ENCODE peak calls at places on chromosome 14, in four cellular contexts. C, J, T and B are unnamed samples.

GRCh38 chr14:87160964-87161363 is 832.0 kb downstream of the GALC start:
- DNase-seq in C (no peak), J (no peak), T (no peak), B (no peak)

GRCh38 chr14:74468513-74468912 is 24.6 kb downstream of the NPC2 start:
- DNase-seq in C (no peak), J (no peak), T (no peak), B (no peak)

GRCh38 chr14:72443991-72444431 is 449.9 kb downstream of the DPF3 start:
- DNase-seq in C (no peak), J (no peak), T (no peak), B (no peak)

GRCh38 chr14:61379639-61380184 is 58.3 kb downstream of the PRKCH start:
- DNase-seq in C (no peak), J (no peak), T (no peak), B (no peak)

GRCh38 chr14:29536886-29537511 is 390.6 kb downstream of the PRKD1 start:
- DNase-seq in C (peak), J (no peak), T (no peak), B (peak)

GRCh38 chr14:74634481-74634880 is 22.4 kb upstream of the LTBP2 start:
- DNase-seq in C (no peak), J (no peak), T (no peak), B (no peak)

GRCh38 chr14:95935228-95935822 is 58.7 kb downstream of the TUNAR start:
- DNase-seq in C (peak), J (no peak), T (no peak), B (peak)

GRCh38 chr14:30658645-30659044 is 36.5 kb downstream of the SCFD1 start:
- DNase-seq in C (no peak), J (no peak), T (no peak), B (no peak)

GRCh38 chr14:35808076-35808657 is 928 bp downstream of the RALGAPA1 start:
- DNase-seq in C (peak), J (no peak), T (no peak), B (peak)

GRCh38 chr14:100585448-100586152 is 1.6 kb downstream of the BEGAIN start:
- DNase-seq in C (no peak), J (no peak), T (no peak), B (no peak)

GRCh38 chr14:100587763-100588411 is 670 bp upstream of the BEGAIN start:
- DNase-seq in C (peak), J (no peak), T (peak), B (no peak)

GRCh38 chr14:100587248-100587762 is at the start of gene BEGAIN:
- DNase-seq in C (no peak), J (no peak), T (peak), B (no peak)

GRCh38 chr14:100586520-100587247 is 533 bp downstream of the BEGAIN start:
- DNase-seq in C (peak), J (no peak), T (peak), B (peak)

GRCh38 chr14:100586153-100586519 is 1.1 kb downstream of the BEGAIN start:
- DNase-seq in C (no peak), J (no peak), T (no peak), B (no peak)
- H3K4me3 ChIP-seq in C (peak), J (peak), T (no peak), B (peak)

DNA sequence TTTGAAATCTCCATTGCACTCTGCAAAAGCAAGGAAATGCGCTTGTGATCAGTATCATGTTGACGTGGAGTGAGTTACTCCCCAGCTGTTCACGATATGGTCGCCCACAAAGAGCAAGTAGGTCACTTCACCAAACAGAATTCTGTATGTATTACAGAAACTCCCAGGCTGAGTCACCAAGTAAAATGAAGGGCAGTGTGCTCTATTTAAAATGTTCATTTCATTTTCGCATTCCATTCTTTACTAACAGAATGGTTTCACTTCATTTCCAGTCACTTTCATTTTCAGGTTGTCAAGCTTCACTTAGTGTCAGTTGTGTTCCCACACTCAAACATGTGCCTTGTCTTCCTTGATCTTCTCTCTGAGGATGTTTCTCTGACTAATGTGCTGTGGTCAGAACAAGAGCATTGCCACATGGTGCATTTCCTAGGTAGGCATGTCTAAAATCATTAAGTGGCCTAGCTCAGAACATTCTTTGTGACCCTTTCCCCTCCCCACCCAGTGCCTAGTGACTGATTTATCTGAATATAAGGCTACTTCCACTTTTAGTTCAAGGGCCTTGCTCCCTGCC is 391.2 kb downstream of the RAD51B start:
- DNase-seq in C (peak), J (peak), T (no peak), B (peak)
- H3K4me3 ChIP-seq in C (no peak), J (peak), T (peak), B (no peak)

DNA sequence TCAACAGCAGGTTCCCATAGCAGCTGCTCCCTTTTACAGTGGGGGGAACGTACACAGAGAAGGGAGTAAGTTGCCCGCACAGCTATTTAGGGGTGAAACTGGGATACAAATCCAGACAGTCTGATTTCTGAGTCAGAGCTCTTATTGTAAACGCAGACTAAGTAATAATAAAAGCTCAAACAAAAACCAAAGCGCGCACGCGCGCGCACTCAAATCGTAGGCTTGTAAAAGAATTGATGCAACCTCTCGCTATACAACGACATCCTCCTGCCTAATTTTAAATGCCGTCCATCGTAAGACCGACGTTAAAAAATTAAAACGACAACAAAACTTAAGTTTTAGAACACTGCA is 747 bp upstream of the DACT1 start:
- DNase-seq in C (peak), J (peak), T (peak), B (peak)
- H3K4me3 ChIP-seq in C (peak), J (peak), T (peak), B (peak)

DNA sequence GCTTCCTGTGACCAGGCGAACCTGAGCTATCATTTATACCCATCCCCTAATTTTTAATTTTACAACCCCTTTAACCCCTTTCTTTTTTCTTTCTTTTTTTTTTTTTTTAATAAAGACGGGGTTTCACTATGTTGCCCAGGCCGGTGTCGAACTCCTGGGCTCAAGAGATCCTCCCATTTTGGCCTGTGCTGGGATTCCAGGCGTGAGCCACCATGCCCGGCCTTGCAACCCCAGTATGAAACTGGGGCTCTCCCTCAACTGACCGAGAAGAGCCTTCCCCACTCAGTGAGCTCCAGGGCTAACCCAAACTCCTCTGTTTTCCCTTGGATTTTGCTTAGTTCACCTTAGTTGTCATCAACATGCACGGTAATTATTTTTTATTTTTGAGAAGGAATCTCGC is 992 bp downstream of the CPSF2 start:
- DNase-seq in C (no peak), J (no peak), T (no peak), B (no peak)
- H3K4me3 ChIP-seq in C (peak), J (peak), T (peak), B (peak)

DNA sequence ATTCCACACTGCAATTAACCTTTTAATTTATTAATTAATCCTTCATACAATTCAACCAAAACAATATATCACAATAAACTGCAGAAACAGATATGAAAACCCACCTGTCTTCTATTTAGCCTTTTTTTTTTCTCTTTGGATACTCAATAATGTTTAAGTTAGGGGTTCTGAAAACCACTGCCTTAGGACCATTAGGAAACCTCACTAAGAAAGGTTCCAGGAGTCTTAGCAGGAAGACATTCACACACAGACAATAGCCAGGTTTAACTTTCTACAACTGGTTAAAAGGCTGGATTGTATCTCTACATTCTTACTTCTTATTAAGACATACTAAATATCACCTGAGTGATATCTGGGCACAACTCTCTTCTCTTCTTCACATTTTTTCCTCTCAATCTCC is 3.3 kb downstream of the SEC23A start:
- DNase-seq in C (no peak), J (no peak), T (no peak), B (no peak)
- H3K4me3 ChIP-seq in C (no peak), J (no peak), T (no peak), B (no peak)

GRCh38 chr14:93014038-93015023 is 91.4 kb downstream of the CHGA start:
- DNase-seq in C (no peak), J (no peak), T (no peak), B (no peak)

GRCh38 chr14:93012516-93013367 is 89.8 kb downstream of the CHGA start:
- DNase-seq in C (peak), J (no peak), T (no peak), B (no peak)

GRCh38 chr14:93015039-93015438 is 92.1 kb downstream of the CHGA start:
- DNase-seq in C (no peak), J (no peak), T (no peak), B (no peak)

GRCh38 chr14:93011650-93012317 is 88.8 kb downstream of the CHGA start:
- DNase-seq in C (no peak), J (no peak), T (no peak), B (no peak)

GRCh38 chr14:93013368-93013719 is 90.4 kb downstream of the CHGA start:
- DNase-seq in C (peak), J (no peak), T (no peak), B (no peak)
- H3K4me3 ChIP-seq in C (no peak), J (no peak), T (no peak), B (no peak)

DNA sequence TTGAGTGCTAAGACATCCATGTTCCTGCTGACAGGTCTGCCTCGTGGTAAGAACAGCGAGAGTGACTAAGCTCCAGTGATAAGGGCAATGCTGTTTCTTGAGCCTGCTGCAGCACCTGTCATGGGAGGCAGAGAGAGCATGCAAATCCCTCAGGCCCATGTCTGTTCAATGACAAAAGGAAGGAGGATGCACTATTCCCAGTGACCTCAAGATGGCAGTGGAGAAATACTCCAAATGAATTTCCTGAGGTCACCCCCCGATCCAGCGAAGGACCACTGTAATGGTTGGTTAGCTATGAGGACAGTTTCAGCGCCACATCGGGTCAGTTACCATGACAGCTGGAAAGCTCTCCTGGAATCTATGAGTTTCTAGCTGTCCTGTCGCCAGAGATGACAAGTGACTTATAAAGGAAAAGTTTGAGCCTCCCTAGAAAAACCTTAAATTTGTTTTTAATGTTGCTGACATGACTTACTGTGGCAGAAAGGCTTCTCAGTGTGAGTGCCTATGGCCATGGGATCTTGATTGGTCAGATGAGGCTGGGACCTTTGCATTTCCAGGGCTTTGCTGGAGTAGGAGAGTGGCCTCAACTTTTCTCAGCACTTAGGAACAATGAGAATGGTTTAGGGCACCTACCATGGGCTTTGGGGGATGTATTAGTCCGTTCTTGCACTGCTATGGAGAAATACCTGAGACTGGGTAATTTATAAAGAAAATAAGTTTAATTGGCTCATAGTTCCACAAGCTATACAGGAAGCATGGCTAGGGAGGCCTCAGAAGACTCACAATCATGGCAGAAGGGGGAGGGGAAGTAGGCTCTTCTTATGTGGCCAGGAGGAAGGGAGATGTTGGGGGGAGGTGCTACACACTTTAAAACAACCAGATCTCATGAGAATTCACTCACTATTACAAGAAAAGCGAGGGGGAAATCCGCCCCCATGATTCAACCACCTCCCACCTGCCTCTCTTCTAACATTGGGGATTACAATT is 88.0 kb upstream of the TMEM260 start:
- DNase-seq in C (peak), J (peak), T (no peak), B (peak)
- H3K4me3 ChIP-seq in C (no peak), J (no peak), T (no peak), B (no peak)

GRCh38 chr14:34732802-34733201 is 18.4 kb upstream of the CFL2 start:
- DNase-seq in C (no peak), J (no peak), T (no peak), B (no peak)
- H3K4me3 ChIP-seq in C (no peak), J (no peak), T (no peak), B (no peak)